ENCODE peak calls at places on chromosomes 2 and 18, in six cellular contexts. G is prostate gland, S is IMR-90, K is endothelial cell of umbilical vein, F is sigmoid colon, B is GM12891. I is an unnamed sample.

GRCh38 chr18:39571511-39571910 is 2005.9 kb upstream of the CELF4 start:
- DNase-seq in S (peak), G (no peak), B (no peak), F (no peak), K (peak), I (no peak)

GRCh38 chr18:32383040-32383819 is 87.5 kb downstream of the GAREM1 start:
- DNase-seq in G (peak), F (no peak), K (peak), B (no peak), S (peak), I (peak)

GRCh38 chr2:98175811-98176210 is 88.8 kb downstream of the VWA3B start:
- DNase-seq in B (no peak), G (peak), K (no peak), S (no peak), F (no peak), I (no peak)

GRCh38 chr2:44171018-44171417 is 2.3 kb downstream of the PPM1B start:
- DNase-seq in G (no peak), K (peak), S (peak), F (no peak), B (no peak), I (no peak)

GRCh38 chr2:158484892-158485556 is 28.3 kb downstream of the PKP4 start:
- DNase-seq in F (no peak), K (no peak), S (no peak), G (no peak), B (no peak), I (no peak)

GRCh38 chr18:3061581-3062416 is 48.9 kb upstream of the LPIN2 start:
- DNase-seq in B (no peak), F (no peak), G (no peak), S (peak), K (no peak), I (no peak)

GRCh38 chr18:48975817-48976649 is 25.3 kb upstream of the SMAD7 start:
- DNase-seq in K (peak), S (peak), G (peak), F (no peak), B (peak), I (peak)

GRCh38 chr18:45059695-45060094 is 379.0 kb downstream of the SETBP1 start:
- DNase-seq in F (no peak), S (peak), G (no peak), B (no peak), K (peak), I (peak)

GRCh38 chr18:40935423-40935822 is 1019.6 kb upstream of the PIK3C3 start:
- DNase-seq in G (no peak), F (no peak), K (peak), S (peak), B (peak), I (no peak)

GRCh38 chr2:233544079-233544690 is 22.4 kb downstream of the USP40 start:
- DNase-seq in S (no peak), F (no peak), G (no peak), B (no peak), K (peak), I (no peak)

GRCh38 chr18:23540867-23541266 is 37.6 kb downstream of the RMC1 start:
- DNase-seq in S (peak), G (no peak), B (peak), F (no peak), K (no peak), I (no peak)

GRCh38 chr2:136023416-136023815 is 38.0 kb upstream of the DARS1 start:
- DNase-seq in K (no peak), G (no peak), F (no peak), S (no peak), B (no peak), I (no peak)

GRCh38 chr2:63320669-63321068 is 267.6 kb downstream of the WDPCP start:
- DNase-seq in B (no peak), G (no peak), F (no peak), S (no peak), K (no peak), I (no peak)

GRCh38 chr2:156537147-156537546 is 101.0 kb downstream of the GPD2 start:
- DNase-seq in G (no peak), B (no peak), F (no peak), K (no peak), S (peak), I (no peak)

GRCh38 chr2:26576565-26577441 is 64.4 kb downstream of the CIB4 start:
- DNase-seq in K (no peak), S (no peak), G (no peak), F (peak), B (no peak), I (no peak)

GRCh38 chr2:206981739-206982336 is 42.5 kb downstream of the CPO start:
- DNase-seq in K (peak), G (peak), B (no peak), S (peak), F (peak), I (peak)

GRCh38 chr2:76958749-76959148 is 563.4 kb downstream of the LRRTM4 start:
- DNase-seq in F (no peak), S (no peak), G (no peak), K (peak), B (no peak), I (no peak)

GRCh38 chr2:190272457-190272842 is 47.2 kb downstream of the HIBCH start:
- DNase-seq in F (no peak), G (no peak), K (no peak), S (no peak), B (no peak), I (no peak)

GRCh38 chr2:190270298-190270697 is 49.3 kb downstream of the HIBCH start:
- DNase-seq in K (no peak), F (no peak), S (peak), B (no peak), G (no peak), I (no peak)

GRCh38 chr2:190277234-190278112 is 42.2 kb downstream of the HIBCH start:
- DNase-seq in S (peak), K (peak), B (no peak), G (no peak), F (no peak), I (no peak)

GRCh38 chr2:190267302-190267701 is 52.3 kb downstream of the HIBCH start:
- DNase-seq in B (no peak), G (no peak), S (peak), K (peak), F (no peak), I (peak)

DNA sequence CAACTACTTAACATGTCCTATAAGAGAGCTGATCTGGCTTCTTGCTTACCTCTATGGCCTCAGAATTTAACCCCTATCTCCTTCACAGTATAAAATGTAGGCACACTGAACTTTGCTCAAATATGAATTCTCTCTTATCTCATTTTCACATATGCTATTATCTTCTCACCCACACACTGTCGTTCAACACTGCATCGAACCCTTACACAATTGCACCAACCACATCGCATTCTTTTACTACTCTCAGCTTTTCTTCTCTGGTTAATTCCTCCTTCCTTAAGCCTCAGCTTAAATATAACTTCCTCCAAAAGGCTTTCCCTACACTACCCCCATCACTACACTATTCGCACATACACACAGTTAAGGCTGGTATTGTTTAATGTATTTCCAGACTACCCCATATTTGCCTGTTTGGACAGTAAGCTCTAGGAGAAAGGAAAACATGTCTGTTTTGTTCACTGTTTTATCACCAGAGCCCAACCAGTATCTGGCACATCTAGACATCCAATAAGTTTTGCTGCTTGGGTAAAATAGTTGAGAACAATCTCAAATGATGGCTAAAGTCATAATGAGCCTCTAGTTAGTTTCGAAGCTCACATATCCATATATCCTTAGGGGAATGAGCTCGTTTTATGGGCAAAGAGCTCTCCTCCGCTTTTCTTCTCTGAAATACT is 47.7 kb downstream of the HIBCH start:
- DNase-seq in K (no peak), S (no peak), B (no peak), G (no peak), F (no peak), I (no peak)
- TF ChIP-seq POLR2A in K (no peak), S (no peak), B (no peak), G (no peak), F (no peak), I (no peak)

GRCh38 chr2:28870146-28870891 is at the start of gene TRMT61B:
- DNase-seq in B (peak), K (peak), F (peak), G (peak), S (peak), I (peak)
- TF ChIP-seq POLR2A in B (peak), K (peak), F (peak), G (peak), S (peak), I (peak)

GRCh38 chr2:51996569-51996917 is 964.6 kb upstream of the NRXN1 start:
- DNase-seq in F (no peak), B (no peak), S (peak), K (peak), G (no peak), I (no peak)

GRCh38 chr2:51998890-51999289 is 967.0 kb upstream of the NRXN1 start:
- DNase-seq in F (peak), G (no peak), B (no peak), S (no peak), K (no peak), I (no peak)

GRCh38 chr2:51997571-51997970 is 965.6 kb upstream of the NRXN1 start:
- DNase-seq in F (no peak), S (no peak), G (no peak), K (no peak), B (no peak), I (no peak)

GRCh38 chr2:51994123-51994788 is 962.3 kb upstream of the NRXN1 start:
- DNase-seq in B (no peak), S (no peak), K (no peak), F (no peak), G (no peak), I (no peak)

GRCh38 chr2:51995293-51995692 is 963.4 kb upstream of the NRXN1 start:
- DNase-seq in G (no peak), K (peak), F (no peak), S (peak), B (no peak), I (no peak)
- TF ChIP-seq POLR2A in G (no peak), K (no peak), F (no peak), S (no peak), B (no peak), I (no peak)

GRCh38 chr2:47345584-47345913 is 57.4 kb upstream of the MSH2 start:
- DNase-seq in K (peak), G (no peak), F (no peak), S (no peak), B (no peak), I (no peak)

GRCh38 chr2:47346669-47347068 is 56.3 kb upstream of the MSH2 start:
- DNase-seq in F (no peak), K (no peak), S (no peak), G (peak), B (no peak), I (no peak)

GRCh38 chr2:47346107-47346506 is 56.8 kb upstream of the MSH2 start:
- DNase-seq in S (no peak), G (no peak), F (no peak), K (no peak), B (no peak), I (no peak)

GRCh38 chr2:47339745-47340541 is 63.0 kb upstream of the MSH2 start:
- DNase-seq in B (no peak), S (peak), F (no peak), K (no peak), G (peak), I (peak)

DNA sequence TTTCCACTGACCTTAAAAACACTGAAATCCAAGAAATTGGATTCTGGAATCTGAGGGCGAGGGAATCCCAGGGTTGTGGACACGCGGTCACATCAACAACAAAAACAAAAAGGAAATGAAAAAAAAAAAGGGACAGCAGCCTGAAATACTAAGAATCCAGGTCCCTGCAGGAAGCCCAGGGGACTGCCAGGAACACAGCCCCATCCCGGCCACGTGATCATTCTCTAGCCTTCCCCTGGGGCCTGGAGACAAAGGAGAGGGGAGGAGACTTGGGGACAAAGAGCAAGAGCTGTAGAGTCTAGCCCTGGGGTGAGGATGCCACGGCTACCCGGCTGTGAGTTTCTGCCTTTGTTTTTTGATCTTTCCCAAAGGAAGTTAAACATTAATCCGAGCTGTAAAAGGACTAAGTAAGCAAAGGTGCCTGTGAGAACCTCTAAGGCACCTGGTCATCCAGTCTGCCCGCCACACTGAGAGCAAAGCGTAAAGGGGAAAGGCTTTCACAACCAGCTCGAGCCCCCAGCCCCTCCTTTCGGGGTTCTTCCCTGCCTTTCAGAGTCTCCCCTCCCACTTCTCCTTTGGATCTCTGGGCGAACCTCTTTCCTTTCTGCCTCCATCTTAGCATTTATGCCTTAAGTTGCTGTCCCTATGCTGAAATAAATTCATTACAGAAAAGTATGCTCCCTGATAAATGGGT is 57.9 kb upstream of the MSH2 start:
- DNase-seq in S (peak), G (peak), B (no peak), F (peak), K (peak), I (peak)
- TF ChIP-seq POLR2A in S (no peak), G (peak), B (no peak), F (peak), K (peak), I (peak)

GRCh38 chr2:234980476-234981187 is 28.8 kb downstream of the SH3BP4 start:
- DNase-seq in G (peak), F (no peak), S (no peak), K (peak), B (no peak), I (no peak)
- TF ChIP-seq POLR2A in G (no peak), F (no peak), S (no peak), K (no peak), B (no peak), I (no peak)

GRCh38 chr2:27737676-27738348 is 33.7 kb upstream of the MRPL33 start:
- DNase-seq in F (no peak), S (peak), K (peak), G (no peak), B (no peak), I (no peak)

GRCh38 chr2:27736890-27737204 is 34.7 kb upstream of the MRPL33 start:
- DNase-seq in K (no peak), G (no peak), S (no peak), B (no peak), F (no peak), I (no peak)

GRCh38 chr2:27739058-27739373 is 32.5 kb upstream of the MRPL33 start:
- DNase-seq in K (no peak), F (no peak), G (no peak), B (no peak), S (no peak), I (no peak)

GRCh38 chr2:27736031-27736889 is 35.3 kb upstream of the MRPL33 start:
- DNase-seq in K (no peak), B (no peak), S (no peak), G (no peak), F (no peak), I (no peak)

GRCh38 chr2:27738349-27739057 is 33.0 kb upstream of the MRPL33 start:
- DNase-seq in G (no peak), F (no peak), K (no peak), B (no peak), S (no peak), I (no peak)
- TF ChIP-seq POLR2A in G (no peak), F (no peak), K (no peak), B (no peak), S (no peak), I (no peak)

DNA sequence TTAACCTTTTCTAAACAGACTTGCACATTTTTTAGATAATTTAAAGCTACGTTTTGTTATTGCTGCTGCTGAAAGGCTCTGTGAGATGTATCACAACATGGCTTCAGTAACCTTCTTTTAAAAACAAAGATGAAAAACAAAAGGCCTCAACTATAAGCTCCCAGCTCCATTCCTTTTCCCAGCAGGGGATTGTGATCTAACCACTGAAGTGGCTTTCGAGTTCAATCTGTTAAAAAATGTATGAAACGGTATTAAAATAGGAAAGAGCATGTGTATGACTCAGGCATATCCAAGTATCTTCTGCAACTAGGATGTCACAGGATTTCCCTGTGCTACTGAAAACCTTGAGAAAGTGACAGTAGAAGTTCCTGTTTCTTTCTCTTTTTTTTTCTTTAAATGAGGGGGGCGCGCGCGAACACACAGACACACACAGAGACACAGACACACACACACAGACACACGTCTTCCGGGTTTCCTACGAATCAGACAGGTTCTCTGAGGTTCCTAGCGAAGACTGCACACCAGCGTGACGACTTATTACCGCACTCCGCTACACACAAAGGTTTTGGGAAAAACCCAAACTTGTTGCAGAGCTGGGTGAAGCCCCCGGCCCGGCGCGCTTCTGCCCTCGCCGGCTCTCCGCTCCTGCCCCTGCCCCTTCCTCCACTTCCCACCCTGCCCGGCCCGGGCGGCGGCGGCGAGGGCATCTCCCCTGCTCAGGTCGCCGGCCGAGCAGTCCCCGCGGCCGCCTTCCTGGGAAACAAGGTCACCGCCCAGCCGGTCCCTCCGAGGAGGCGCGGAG is 86.8 kb downstream of the RBMS1 start:
- DNase-seq in G (peak), F (peak), S (peak), K (peak), B (peak), I (no peak)
- TF ChIP-seq POLR2A in G (no peak), F (peak), S (peak), K (peak), B (no peak), I (peak)

I was measured in H54.